ENCODE peak calls at places on chromosomes 5 and 9, in five cellular contexts. One of them, this sample, is unnamed.

GRCh38 chr9:96137666-96138429 is 164.1 kb downstream of the HSD17B3 start:
- DNase-seq in GM23248: peak; percentile 49
- DNase-seq in neural progenitor cell: no peak
- DNase-seq in PC-3: no peak
- DNase-seq in HCT116: no peak
- DNase-seq in this sample: no peak

GRCh38 chr5:43040287-43041098 is at the start of gene ANXA2R:
- DNase-seq in HCT116: peak; percentile 92
- DNase-seq in neural progenitor cell: peak; percentile 94
- DNase-seq in GM23248: peak; percentile 93
- DNase-seq in PC-3: peak; percentile 100
- DNase-seq in this sample: peak; percentile 98

GRCh38 chr5:150111121-150111520 is 24.8 kb upstream of the CSF1R start:
- DNase-seq in GM23248: no peak
- DNase-seq in PC-3: no peak
- DNase-seq in neural progenitor cell: peak; percentile 24
- DNase-seq in HCT116: no peak
- DNase-seq in this sample: no peak

GRCh38 chr5:179612577-179613459 is 10.7 kb downstream of the HNRNPH1 start:
- DNase-seq in PC-3: no peak
- DNase-seq in GM23248: no peak
- DNase-seq in HCT116: no peak
- DNase-seq in neural progenitor cell: no peak
- DNase-seq in this sample: no peak

GRCh38 chr9:109799792-109800191 is 19.8 kb downstream of the PALM2AKAP2 start:
- DNase-seq in GM23248: peak; percentile 85
- DNase-seq in HCT116: no peak
- DNase-seq in PC-3: peak; percentile 47
- DNase-seq in neural progenitor cell: no peak
- DNase-seq in this sample: no peak

GRCh38 chr5:14584848-14585247 is 3.3 kb downstream of the OTULINL start:
- DNase-seq in HCT116: no peak
- DNase-seq in neural progenitor cell: no peak
- DNase-seq in GM23248: no peak
- DNase-seq in PC-3: no peak
- DNase-seq in this sample: no peak

GRCh38 chr5:33726422-33727165 is 165.2 kb downstream of the ADAMTS12 start:
- DNase-seq in neural progenitor cell: no peak
- DNase-seq in PC-3: peak; percentile 19
- DNase-seq in GM23248: peak; percentile 70
- DNase-seq in HCT116: no peak
- DNase-seq in this sample: no peak

GRCh38 chr5:50440651-50441478 is at the start of gene EMB:
- DNase-seq in neural progenitor cell: peak; percentile 79
- DNase-seq in PC-3: peak; percentile 38
- DNase-seq in GM23248: peak; percentile 2
- DNase-seq in HCT116: peak; percentile 31
- DNase-seq in this sample: peak; percentile 92

GRCh38 chr9:99595796-99596195 is 225.9 kb upstream of the NR4A3 start:
- DNase-seq in PC-3: no peak
- DNase-seq in HCT116: no peak
- DNase-seq in neural progenitor cell: no peak
- DNase-seq in GM23248: no peak
- DNase-seq in this sample: no peak

GRCh38 chr5:170332058-170332457 is 34.5 kb upstream of the LCP2 start:
- DNase-seq in neural progenitor cell: no peak
- DNase-seq in PC-3: no peak
- DNase-seq in HCT116: no peak
- DNase-seq in GM23248: no peak
- DNase-seq in this sample: no peak

GRCh38 chr5:170329524-170329923 is 31.9 kb upstream of the LCP2 start:
- DNase-seq in PC-3: no peak
- DNase-seq in GM23248: no peak
- DNase-seq in neural progenitor cell: no peak
- DNase-seq in HCT116: no peak
- DNase-seq in this sample: no peak

GRCh38 chr5:170330568-170331054 is 33.0 kb upstream of the LCP2 start:
- DNase-seq in neural progenitor cell: no peak
- DNase-seq in HCT116: no peak
- DNase-seq in PC-3: no peak
- DNase-seq in GM23248: no peak
- DNase-seq in this sample: peak; percentile 36

GRCh38 chr5:170327802-170328201 is 30.2 kb upstream of the LCP2 start:
- DNase-seq in GM23248: no peak
- DNase-seq in neural progenitor cell: no peak
- DNase-seq in HCT116: no peak
- DNase-seq in PC-3: no peak
- DNase-seq in this sample: no peak

DNA sequence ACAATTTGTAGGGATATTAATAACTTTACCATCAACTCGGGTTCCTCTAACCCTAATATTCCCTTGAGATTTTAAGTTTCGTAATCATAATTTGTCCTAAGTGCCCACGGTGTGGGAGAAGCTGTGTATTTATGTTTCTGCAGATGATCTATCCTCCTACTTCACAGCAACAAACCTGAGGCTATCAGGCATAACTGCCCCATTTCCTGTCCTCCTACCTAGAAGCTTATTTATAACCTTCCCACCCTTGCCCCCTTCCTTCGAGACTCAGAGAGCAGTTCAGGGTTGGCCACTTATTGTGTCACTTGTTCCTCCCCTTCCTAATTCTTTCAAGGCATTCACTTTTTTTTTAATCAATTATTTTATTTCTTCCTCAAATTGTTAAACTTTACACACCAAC is 29.6 kb upstream of the LCP2 start:
- DNase-seq in neural progenitor cell: no peak
- DNase-seq in HCT116: no peak
- DNase-seq in PC-3: no peak
- DNase-seq in GM23248: no peak
- DNase-seq in this sample: no peak
- H3K9ac ChIP-seq in neural progenitor cell: no peak overlapping the region
- H3K9ac ChIP-seq in HCT116: no peak overlapping the region
- H3K9ac ChIP-seq in PC-3: no peak overlapping the region
- H3K9ac ChIP-seq in GM23248: no peak overlapping the region
- H3K9ac ChIP-seq in this sample: no peak overlapping the region

GRCh38 chr5:55915783-55916182 is 64.6 kb downstream of the IL31RA start:
- DNase-seq in HCT116: no peak
- DNase-seq in neural progenitor cell: no peak
- DNase-seq in GM23248: no peak
- DNase-seq in PC-3: no peak
- DNase-seq in this sample: no peak

GRCh38 chr5:55918097-55919035 is 67.2 kb downstream of the IL31RA start:
- DNase-seq in neural progenitor cell: no peak
- DNase-seq in HCT116: no peak
- DNase-seq in GM23248: no peak
- DNase-seq in PC-3: no peak
- DNase-seq in this sample: no peak

GRCh38 chr5:55919625-55920024 is 68.5 kb downstream of the IL31RA start:
- DNase-seq in GM23248: no peak
- DNase-seq in HCT116: no peak
- DNase-seq in neural progenitor cell: no peak
- DNase-seq in PC-3: no peak
- DNase-seq in this sample: no peak

GRCh38 chr5:55916986-55917385 is 65.8 kb downstream of the IL31RA start:
- DNase-seq in neural progenitor cell: no peak
- DNase-seq in GM23248: no peak
- DNase-seq in HCT116: no peak
- DNase-seq in PC-3: no peak
- DNase-seq in this sample: no peak

DNA sequence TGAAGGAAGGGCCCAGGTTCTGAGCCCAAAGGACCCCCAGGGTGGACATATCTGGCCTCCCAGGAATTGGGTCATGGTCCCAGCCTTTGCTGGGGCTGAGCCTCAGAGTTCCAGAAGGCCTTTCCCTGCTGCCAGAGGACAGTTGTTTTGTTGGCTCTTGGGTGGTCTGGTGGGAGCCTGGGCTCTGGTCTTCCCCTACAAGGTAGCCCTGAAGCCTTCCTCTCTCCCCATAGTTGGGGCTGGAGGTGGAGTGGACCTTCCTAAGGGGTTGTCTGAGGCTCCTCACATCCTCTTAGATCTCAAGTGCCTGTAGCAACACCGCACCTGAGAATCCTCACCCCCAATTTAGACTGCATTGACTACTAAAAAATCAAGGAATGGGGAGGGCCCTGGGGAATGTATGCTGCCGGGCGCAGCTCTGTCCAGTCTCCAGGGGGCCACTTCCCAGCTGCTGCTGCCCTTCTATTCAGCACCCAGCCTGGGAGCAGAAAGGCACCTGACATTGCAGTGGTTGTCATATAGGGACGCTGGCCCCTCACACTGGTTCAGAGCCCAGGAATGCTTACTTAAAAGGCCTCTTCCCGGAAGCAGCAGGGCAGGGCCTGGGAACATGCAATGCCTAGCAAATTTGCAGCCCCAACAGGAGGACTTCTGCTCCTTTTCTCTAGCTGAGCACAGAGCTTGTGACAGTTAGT is 66.4 kb downstream of the IL31RA start:
- DNase-seq in HCT116: no peak
- DNase-seq in PC-3: no peak
- DNase-seq in neural progenitor cell: no peak
- DNase-seq in GM23248: no peak
- DNase-seq in this sample: no peak
- TF ChIP-seq EZH2phosphoT487 in HCT116: no peak
- TF ChIP-seq EZH2phosphoT487 in PC-3: no peak
- TF ChIP-seq EZH2phosphoT487 in neural progenitor cell: no peak
- TF ChIP-seq EZH2phosphoT487 in GM23248: no peak
- TF ChIP-seq EZH2phosphoT487 in this sample: no peak

DNA sequence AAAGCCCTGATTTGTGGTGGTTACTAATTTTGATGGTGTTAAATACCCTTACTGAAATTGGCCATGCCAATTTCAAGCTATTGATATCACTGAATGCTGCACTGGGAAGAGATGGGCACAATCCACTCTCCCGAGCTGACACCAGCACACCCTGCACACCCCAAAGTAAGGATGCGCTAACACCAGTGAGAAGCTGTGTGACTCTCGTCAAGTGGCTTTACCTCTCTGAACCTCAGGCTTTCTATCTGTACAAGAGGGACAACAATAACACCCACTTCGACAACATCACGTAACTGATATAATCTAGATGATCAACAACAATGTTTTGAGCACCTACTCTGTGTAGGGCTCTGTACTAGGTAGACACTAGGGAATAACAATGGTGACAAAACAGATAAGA is 8.0 kb upstream of the AKNA start:
- DNase-seq in PC-3: no peak
- DNase-seq in neural progenitor cell: no peak
- DNase-seq in GM23248: no peak
- DNase-seq in HCT116: no peak
- DNase-seq in this sample: no peak
- H3K4me3 ChIP-seq in PC-3: no peak overlapping the region
- H3K4me3 ChIP-seq in neural progenitor cell: no peak overlapping the region
- H3K4me3 ChIP-seq in GM23248: no peak overlapping the region
- H3K4me3 ChIP-seq in HCT116: no peak overlapping the region
- H3K4me3 ChIP-seq in this sample: no peak overlapping the region

DNA sequence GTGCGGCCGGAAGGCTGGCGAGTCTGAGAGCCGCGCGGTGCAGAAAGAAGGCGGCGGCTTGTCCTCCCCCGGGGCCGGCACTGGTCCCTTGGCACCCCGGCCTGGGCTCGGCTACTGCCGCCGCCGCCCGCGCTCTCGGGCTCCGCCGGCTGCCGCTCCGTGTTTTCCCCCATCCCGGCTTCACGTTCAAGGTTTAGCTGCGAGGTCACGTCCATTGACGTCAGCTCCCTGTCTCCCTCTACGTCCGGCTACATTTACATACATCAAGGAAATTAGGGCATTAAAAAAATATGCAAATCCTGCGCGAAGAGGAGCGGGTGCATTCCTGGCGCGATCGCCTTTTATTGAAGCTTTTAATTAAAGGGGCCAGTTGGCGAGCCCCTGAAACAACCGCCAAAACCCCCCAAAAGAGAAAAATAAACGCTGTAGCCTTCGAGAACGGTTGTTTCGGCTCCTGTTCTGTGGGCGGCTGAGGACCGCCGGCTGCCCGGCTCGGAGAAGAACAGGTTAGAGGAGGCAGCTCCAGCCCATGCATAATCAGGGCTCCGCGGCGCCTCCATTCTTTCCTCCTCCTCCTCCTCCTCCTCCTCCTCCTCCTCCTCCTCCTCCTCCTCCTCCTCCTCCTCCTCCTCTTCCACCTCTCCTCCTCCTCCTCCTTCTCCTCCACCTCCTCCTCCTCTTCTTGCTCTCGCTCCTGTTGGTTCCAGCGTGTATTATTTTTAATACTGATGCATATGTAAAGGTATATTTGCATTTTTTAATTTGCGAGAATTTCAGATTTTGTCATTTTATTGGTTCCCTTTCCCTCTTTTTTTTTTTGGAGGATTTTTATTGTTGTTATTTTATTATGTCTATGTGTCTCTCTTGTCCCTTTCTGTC is 207.0 kb downstream of the MEF2C start:
- DNase-seq in PC-3: no peak
- DNase-seq in neural progenitor cell: peak; percentile 53
- DNase-seq in GM23248: peak; percentile 63
- DNase-seq in HCT116: peak; percentile 34
- DNase-seq in this sample: peak; percentile 95
- H3K9ac ChIP-seq in PC-3: no peak overlapping the region
- H3K9ac ChIP-seq in neural progenitor cell: no peak overlapping the region
- H3K9ac ChIP-seq in GM23248: no peak overlapping the region
- H3K9ac ChIP-seq in HCT116: peak overlapping the region; percentile 53
- H3K9ac ChIP-seq in this sample: peak overlapping the region; percentile 99

GRCh38 chr9:82022121-82022520 is 33.5 kb downstream of the SPATA31D1 start:
- DNase-seq in PC-3: no peak
- DNase-seq in HCT116: no peak
- DNase-seq in neural progenitor cell: no peak
- DNase-seq in GM23248: peak; percentile 18
- DNase-seq in this sample: no peak
- TF ChIP-seq EZH2phosphoT487 in PC-3: no peak
- TF ChIP-seq EZH2phosphoT487 in HCT116: no peak
- TF ChIP-seq EZH2phosphoT487 in neural progenitor cell: no peak
- TF ChIP-seq EZH2phosphoT487 in GM23248: no peak
- TF ChIP-seq EZH2phosphoT487 in this sample: no peak

GRCh38 chr5:148586796-148587195 is 67.5 kb downstream of the HTR4 start:
- DNase-seq in neural progenitor cell: peak; percentile 59
- DNase-seq in PC-3: no peak
- DNase-seq in HCT116: no peak
- DNase-seq in GM23248: no peak
- DNase-seq in this sample: no peak
- H3K4me3 ChIP-seq in neural progenitor cell: no peak overlapping the region
- H3K4me3 ChIP-seq in PC-3: no peak overlapping the region
- H3K4me3 ChIP-seq in HCT116: no peak overlapping the region
- H3K4me3 ChIP-seq in GM23248: no peak overlapping the region
- H3K4me3 ChIP-seq in this sample: no peak overlapping the region

This sample was measured in MM.1S.